ENCODE peak calls at places on chromosomes 7 and 10, in six cellular contexts. G, U, P, S, T and V are unnamed samples.

GRCh38 chr10:110260746-110261477 is 43.8 kb downstream of the SMNDC1 start:
- DNase-seq in G (no peak), U (no peak), P (no peak), S (no peak), T (no peak), V (peak)

GRCh38 chr10:60810437-60811182 is 32.3 kb downstream of the CDK1 start:
- DNase-seq in G (peak), U (peak), P (no peak), S (no peak), T (no peak), V (peak)

GRCh38 chr10:125151824-125152634 is 8.3 kb downstream of the CTBP2 start:
- DNase-seq in G (no peak), U (no peak), P (no peak), S (no peak), T (no peak), V (no peak)

GRCh38 chr7:70032673-70033072 is 434.4 kb downstream of the AUTS2 start:
- DNase-seq in G (no peak), U (no peak), P (no peak), S (no peak), T (no peak), V (no peak)

GRCh38 chr10:119306964-119307363 is 99.6 kb downstream of the GRK5 start:
- DNase-seq in G (no peak), U (peak), P (no peak), S (no peak), T (no peak), V (peak)

GRCh38 chr10:52525761-52526160 is 211.7 kb downstream of the DKK1 start:
- DNase-seq in G (no peak), U (peak), P (no peak), S (no peak), T (no peak), V (peak)

GRCh38 chr7:37310322-37311080 is 138.2 kb downstream of the ELMO1 start:
- DNase-seq in G (no peak), U (no peak), P (no peak), S (no peak), T (no peak), V (no peak)

GRCh38 chr10:29753283-29753682 is 118.5 kb upstream of the SVIL start:
- DNase-seq in G (no peak), U (no peak), P (no peak), S (no peak), T (no peak), V (no peak)

GRCh38 chr10:73785721-73786511 is 510 bp downstream of the ZSWIM8 start:
- DNase-seq in G (no peak), U (no peak), P (peak), S (no peak), T (no peak), V (peak)

GRCh38 chr7:157994319-157994718 is 593.3 kb downstream of the PTPRN2 start:
- DNase-seq in G (no peak), U (no peak), P (no peak), S (no peak), T (no peak), V (no peak)

GRCh38 chr7:42805601-42806000 is 106.3 kb downstream of the C7orf25 start:
- DNase-seq in G (no peak), U (no peak), P (no peak), S (no peak), T (no peak), V (no peak)

GRCh38 chr10:125823663-125824251 is 411 bp downstream of the BCCIP start:
- DNase-seq in G (no peak), U (no peak), P (peak), S (no peak), T (no peak), V (peak)

GRCh38 chr10:17737021-17737965 is 14.7 kb upstream of the TMEM236 start:
- DNase-seq in G (peak), U (peak), P (peak), S (no peak), T (no peak), V (peak)

GRCh38 chr7:68476966-68477365 is 1121.3 kb upstream of the AUTS2 start:
- DNase-seq in G (no peak), U (no peak), P (no peak), S (no peak), T (no peak), V (no peak)

GRCh38 chr10:33716461-33717267 is 382.2 kb upstream of the NRP1 start:
- DNase-seq in G (no peak), U (no peak), P (no peak), S (no peak), T (no peak), V (no peak)

GRCh38 chr7:787332-788240 is 44.7 kb upstream of the SUN1 start:
- DNase-seq in G (no peak), U (no peak), P (no peak), S (no peak), T (no peak), V (no peak)

GRCh38 chr7:55260671-55261385 is 104.3 kb upstream of the LANCL2 start:
- DNase-seq in G (no peak), U (no peak), P (peak), S (no peak), T (no peak), V (no peak)

GRCh38 chr7:44639701-44640321 is 33.4 kb downstream of the OGDH start:
- DNase-seq in G (peak), U (peak), P (peak), S (no peak), T (peak), V (peak)

GRCh38 chr10:131011936-131012640 is 299.4 kb downstream of the TCERG1L start:
- DNase-seq in G (no peak), U (no peak), P (no peak), S (no peak), T (no peak), V (no peak)

GRCh38 chr10:80070068-80070467 is 8.4 kb upstream of the TMEM254 start:
- DNase-seq in G (no peak), U (no peak), P (no peak), S (no peak), T (no peak), V (no peak)

GRCh38 chr10:119253433-119254174 is 46.2 kb downstream of the GRK5 start:
- DNase-seq in G (peak), U (peak), P (peak), S (no peak), T (peak), V (peak)

GRCh38 chr10:79102056-79102874 is 33.5 kb downstream of the ZMIZ1 start:
- DNase-seq in G (no peak), U (no peak), P (peak), S (no peak), T (no peak), V (peak)

GRCh38 chr7:27185708-27186449 is 847 bp upstream of the HOXA11 start:
- DNase-seq in G (no peak), U (no peak), P (no peak), S (no peak), T (no peak), V (no peak)

GRCh38 chr10:81838950-81839349 is 36.0 kb upstream of the NRG3 start:
- DNase-seq in G (no peak), U (no peak), P (peak), S (no peak), T (no peak), V (no peak)

GRCh38 chr10:15745748-15746147 is 26.0 kb upstream of the ITGA8 start:
- DNase-seq in G (no peak), U (no peak), P (no peak), S (no peak), T (no peak), V (peak)

GRCh38 chr7:130803127-130803526 is 69.1 kb upstream of the KLF14 start:
- DNase-seq in G (no peak), U (no peak), P (no peak), S (no peak), T (no peak), V (no peak)

GRCh38 chr7:41996381-41997035 is 240.5 kb downstream of the GLI3 start:
- DNase-seq in G (no peak), U (no peak), P (no peak), S (no peak), T (no peak), V (peak)

GRCh38 chr10:72063703-72064391 is 24.5 kb downstream of the SPOCK2 start:
- DNase-seq in G (no peak), U (no peak), P (no peak), S (no peak), T (no peak), V (no peak)

GRCh38 chr10:132392811-132393694 is 3.9 kb upstream of the PWWP2B start:
- DNase-seq in G (no peak), U (no peak), P (no peak), S (no peak), T (no peak), V (peak)

GRCh38 chr7:138460176-138460648 is at the start of gene TRIM24:
- DNase-seq in G (no peak), U (no peak), P (peak), S (no peak), T (no peak), V (peak)

GRCh38 chr7:131538791-131539179 is 17.6 kb downstream of the PODXL start:
- DNase-seq in G (no peak), U (no peak), P (no peak), S (no peak), T (no peak), V (no peak)

GRCh38 chr10:50420166-50420565 is 168.8 kb upstream of the ASAH2 start:
- DNase-seq in G (no peak), U (no peak), P (no peak), S (no peak), T (no peak), V (no peak)

GRCh38 chr7:92226981-92227380 is 18.7 kb downstream of the KRIT1 start:
- DNase-seq in G (no peak), U (no peak), P (no peak), S (no peak), T (no peak), V (peak)

GRCh38 chr10:116524736-116525135 is 21.0 kb upstream of the PNLIP start:
- DNase-seq in G (no peak), U (no peak), P (no peak), S (no peak), T (no peak), V (no peak)

GRCh38 chr10:124802313-124802675 is 675 bp downstream of the ABRAXAS2 start:
- DNase-seq in G (no peak), U (peak), P (no peak), S (no peak), T (no peak), V (no peak)

GRCh38 chr10:116001266-116001857 is 271.6 kb downstream of the GFRA1 start:
- DNase-seq in G (no peak), U (no peak), P (no peak), S (no peak), T (no peak), V (no peak)

GRCh38 chr10:114252097-114252496 is 13.0 kb downstream of the VWA2 start:
- DNase-seq in G (no peak), U (no peak), P (no peak), S (no peak), T (no peak), V (no peak)

GRCh38 chr10:24344279-24344678 is 135.3 kb downstream of the KIAA1217 start:
- DNase-seq in G (peak), U (no peak), P (peak), S (no peak), T (no peak), V (peak)

GRCh38 chr7:130224210-130224609 is 16.6 kb downstream of the SSMEM1 start:
- DNase-seq in G (no peak), U (no peak), P (no peak), S (no peak), T (no peak), V (no peak)

GRCh38 chr7:12712236-12712635 is 24.8 kb downstream of the ARL4A start:
- DNase-seq in G (peak), U (no peak), P (no peak), S (no peak), T (no peak), V (no peak)

DNA sequence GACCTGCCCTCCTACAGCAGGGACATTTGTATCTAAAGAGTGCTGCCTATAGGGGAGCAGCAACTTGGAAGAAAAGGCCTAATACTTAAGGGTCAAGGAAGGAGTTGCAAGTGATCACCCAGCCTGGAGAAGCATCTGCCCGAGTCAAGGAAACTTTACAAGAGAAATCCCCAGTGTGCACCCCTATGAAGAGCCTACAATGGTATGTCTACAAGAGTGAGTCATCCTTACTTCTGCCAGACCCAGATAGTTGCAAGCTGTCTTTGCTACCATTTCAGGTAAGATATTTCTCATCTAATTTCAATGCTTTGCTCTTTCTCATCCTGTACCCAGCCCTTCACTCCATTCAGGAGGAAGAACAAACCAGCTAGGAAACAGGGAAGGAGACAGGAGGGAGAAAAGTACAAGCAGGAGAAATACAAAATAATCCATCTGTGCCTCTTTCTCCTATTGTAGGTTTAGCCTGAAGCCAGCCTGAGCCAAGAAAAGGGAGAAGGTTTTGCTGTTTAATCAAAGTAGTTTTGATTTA is 34.4 kb upstream of the AGR3 start:
- DNase-seq in G (no peak), U (peak), P (no peak), S (no peak), T (no peak), V (peak)
- TF ChIP-seq RAD21 in G (no peak), U (no peak), P (no peak), S (no peak), T (no peak), V (no peak)

GRCh38 chr10:77922055-77922454 is 4.5 kb downstream of the DLG5 start:
- DNase-seq in G (no peak), U (no peak), P (no peak), S (no peak), T (no peak), V (no peak)

GRCh38 chr10:77921395-77921794 is 5.2 kb downstream of the DLG5 start:
- DNase-seq in G (no peak), U (no peak), P (no peak), S (no peak), T (no peak), V (no peak)

GRCh38 chr10:77922551-77923179 is 3.9 kb downstream of the DLG5 start:
- DNase-seq in G (no peak), U (no peak), P (no peak), S (no peak), T (no peak), V (no peak)

GRCh38 chr10:77920495-77920894 is 6.1 kb downstream of the DLG5 start:
- DNase-seq in G (no peak), U (no peak), P (peak), S (no peak), T (no peak), V (no peak)

DNA sequence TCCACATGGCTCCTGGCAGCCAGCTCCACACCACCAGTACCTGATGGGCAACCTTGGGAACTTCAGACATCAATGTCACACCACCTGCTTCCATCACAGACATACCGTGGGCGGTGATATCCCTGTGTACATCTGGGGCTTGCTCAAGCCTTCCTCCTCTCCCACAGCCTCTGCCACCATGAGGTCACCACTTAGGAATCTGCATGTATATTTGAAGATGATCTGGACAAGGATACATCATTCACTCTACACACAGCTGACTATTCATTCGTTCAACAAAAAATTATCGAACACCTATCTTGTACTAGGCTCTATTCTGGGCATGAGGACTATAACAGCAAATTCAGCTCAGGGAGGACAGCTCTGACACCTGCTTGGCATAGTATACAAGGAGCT is 6.8 kb downstream of the DLG5 start:
- DNase-seq in G (peak), U (peak), P (no peak), S (no peak), T (no peak), V (peak)
- TF ChIP-seq RAD21 in G (no peak), U (no peak), P (no peak), S (no peak), T (no peak), V (no peak)

GRCh38 chr10:42943025-42943818 is 133.6 kb upstream of the RET start:
- DNase-seq in G (no peak), U (no peak), P (no peak), S (no peak), T (no peak), V (no peak)
- TF ChIP-seq RAD21 in G (no peak), U (no peak), P (no peak), S (no peak), T (no peak), V (no peak)

GRCh38 chr10:122515588-122516231 is 44.8 kb upstream of the DMBT1 start:
- DNase-seq in G (no peak), U (no peak), P (no peak), S (no peak), T (no peak), V (peak)
- TF ChIP-seq RAD21 in G (no peak), U (no peak), P (no peak), S (no peak), T (no peak), V (no peak)

GRCh38 chr7:20409961-20410360 is 79.3 kb downstream of the ITGB8 start:
- DNase-seq in G (no peak), U (no peak), P (no peak), S (no peak), T (no peak), V (no peak)

GRCh38 chr7:20408467-20408826 is 77.7 kb downstream of the ITGB8 start:
- DNase-seq in G (no peak), U (no peak), P (no peak), S (no peak), T (no peak), V (peak)

GRCh38 chr7:20412023-20412422 is 81.3 kb downstream of the ITGB8 start:
- DNase-seq in G (no peak), U (no peak), P (no peak), S (no peak), T (no peak), V (no peak)

GRCh38 chr7:20404371-20404770 is 73.7 kb downstream of the ITGB8 start:
- DNase-seq in G (no peak), U (no peak), P (no peak), S (no peak), T (no peak), V (no peak)

GRCh38 chr7:20407585-20408466 is 77.1 kb downstream of the ITGB8 start:
- DNase-seq in G (no peak), U (peak), P (no peak), S (no peak), T (no peak), V (peak)
- TF ChIP-seq RAD21 in G (no peak), U (no peak), P (no peak), S (no peak), T (no peak), V (no peak)

DNA sequence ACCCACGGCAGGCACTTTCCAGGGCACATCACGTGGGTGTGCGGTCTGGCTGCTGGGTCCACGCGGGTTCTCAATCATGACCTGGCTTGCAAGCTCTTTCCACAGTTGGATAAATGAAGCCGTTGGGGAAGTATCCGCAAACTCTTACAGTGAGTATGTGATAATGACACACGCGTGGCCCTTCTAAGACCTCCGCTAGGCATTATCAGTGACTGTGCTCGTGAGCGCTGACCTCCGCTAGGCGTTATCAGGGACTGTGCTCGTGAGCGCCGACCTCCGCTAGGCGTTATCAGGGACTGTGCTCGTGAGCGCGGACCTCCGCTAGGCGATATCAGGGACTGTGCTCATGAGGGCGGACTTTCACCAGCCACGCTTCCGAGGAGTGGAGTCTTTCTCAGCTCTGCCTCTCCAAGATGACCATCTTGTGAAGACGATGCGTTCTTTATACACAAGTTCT is 107.0 kb downstream of the WDR37 start:
- DNase-seq in G (no peak), U (no peak), P (no peak), S (no peak), T (no peak), V (no peak)
- TF ChIP-seq RAD21 in G (no peak), U (no peak), P (no peak), S (no peak), T (no peak), V (no peak)